ENCODE peak calls at places on chromosomes 12 and 14, in ten cellular contexts. W, G, X, D, T, S, C, J, U and V are unnamed samples.

GRCh38 chr14:32075636-32076277 is 1.3 kb upstream of the ARHGAP5 start:
- DNase-seq in C (peak), W (no peak), X (no peak), J (peak), S (no peak), U (peak), D (no peak), G (peak), T (no peak), V (no peak)

GRCh38 chr12:107130830-107131760 is 37.7 kb upstream of the CRY1 start:
- DNase-seq in G (no peak), T (no peak), D (peak), S (no peak), X (no peak), J (no peak), U (no peak), W (no peak), C (no peak), V (no peak)

GRCh38 chr14:30355431-30355913 is 203.5 kb upstream of the G2E3 start:
- DNase-seq in S (peak), U (no peak), T (no peak), C (no peak), J (no peak), X (no peak), D (peak), W (no peak), G (no peak), V (no peak)

GRCh38 chr12:132321321-132322118 is 7.9 kb downstream of the GALNT9 start:
- DNase-seq in X (no peak), G (no peak), J (no peak), W (no peak), T (no peak), D (peak), C (no peak), U (no peak), S (no peak), V (no peak)

GRCh38 chr12:54431911-54432814 is 13.1 kb upstream of the ITGA5 start:
- DNase-seq in D (peak), W (no peak), C (peak), T (no peak), U (no peak), J (peak), S (peak), G (peak), X (no peak), V (no peak)

GRCh38 chr12:106584104-106585064 is 1.6 kb downstream of the RFX4 start:
- DNase-seq in T (no peak), X (no peak), J (no peak), S (peak), G (no peak), D (no peak), C (no peak), W (no peak), U (peak), V (no peak)

GRCh38 chr12:30613119-30613830 is 82.4 kb downstream of the IPO8 start:
- DNase-seq in X (no peak), J (peak), U (no peak), W (no peak), S (no peak), C (peak), D (no peak), T (no peak), G (no peak), V (no peak)

GRCh38 chr12:25767613-25768012 is 190.9 kb upstream of the RASSF8 start:
- DNase-seq in T (no peak), D (no peak), W (no peak), U (no peak), C (peak), J (no peak), G (no peak), S (no peak), X (no peak), V (no peak)

GRCh38 chr12:82583756-82584155 is 103.0 kb upstream of the TMTC2 start:
- DNase-seq in D (no peak), G (no peak), C (no peak), X (no peak), W (no peak), U (no peak), T (no peak), J (no peak), S (no peak), V (no peak)

GRCh38 chr14:38790916-38791315 is 312.1 kb downstream of the SEC23A start:
- DNase-seq in C (no peak), X (no peak), T (no peak), S (no peak), W (no peak), D (no peak), J (no peak), G (no peak), U (no peak), V (no peak)

GRCh38 chr12:120126635-120127005 is 10.1 kb upstream of the RAB35 start:
- DNase-seq in C (peak), W (no peak), X (no peak), D (no peak), T (no peak), G (no peak), S (no peak), J (no peak), U (no peak), V (no peak)

GRCh38 chr14:91328313-91329050 is 84.0 kb upstream of the GPR68 start:
- DNase-seq in C (no peak), U (no peak), G (no peak), X (no peak), W (no peak), J (no peak), S (no peak), T (no peak), D (no peak), V (no peak)
- H3K4me3 ChIP-seq in C (no peak), U (no peak), G (no peak), X (no peak), W (no peak), J (no peak), S (no peak), T (no peak), D (no peak), V (no peak)

GRCh38 chr12:123671876-123672275 is 963 bp downstream of the TCTN2 start:
- DNase-seq in J (peak), G (no peak), X (no peak), D (no peak), C (peak), S (no peak), U (no peak), W (no peak), T (no peak), V (no peak)
- H3K4me3 ChIP-seq in J (peak), G (peak), X (no peak), D (peak), C (peak), S (peak), U (peak), W (peak), T (peak), V (no peak)

DNA sequence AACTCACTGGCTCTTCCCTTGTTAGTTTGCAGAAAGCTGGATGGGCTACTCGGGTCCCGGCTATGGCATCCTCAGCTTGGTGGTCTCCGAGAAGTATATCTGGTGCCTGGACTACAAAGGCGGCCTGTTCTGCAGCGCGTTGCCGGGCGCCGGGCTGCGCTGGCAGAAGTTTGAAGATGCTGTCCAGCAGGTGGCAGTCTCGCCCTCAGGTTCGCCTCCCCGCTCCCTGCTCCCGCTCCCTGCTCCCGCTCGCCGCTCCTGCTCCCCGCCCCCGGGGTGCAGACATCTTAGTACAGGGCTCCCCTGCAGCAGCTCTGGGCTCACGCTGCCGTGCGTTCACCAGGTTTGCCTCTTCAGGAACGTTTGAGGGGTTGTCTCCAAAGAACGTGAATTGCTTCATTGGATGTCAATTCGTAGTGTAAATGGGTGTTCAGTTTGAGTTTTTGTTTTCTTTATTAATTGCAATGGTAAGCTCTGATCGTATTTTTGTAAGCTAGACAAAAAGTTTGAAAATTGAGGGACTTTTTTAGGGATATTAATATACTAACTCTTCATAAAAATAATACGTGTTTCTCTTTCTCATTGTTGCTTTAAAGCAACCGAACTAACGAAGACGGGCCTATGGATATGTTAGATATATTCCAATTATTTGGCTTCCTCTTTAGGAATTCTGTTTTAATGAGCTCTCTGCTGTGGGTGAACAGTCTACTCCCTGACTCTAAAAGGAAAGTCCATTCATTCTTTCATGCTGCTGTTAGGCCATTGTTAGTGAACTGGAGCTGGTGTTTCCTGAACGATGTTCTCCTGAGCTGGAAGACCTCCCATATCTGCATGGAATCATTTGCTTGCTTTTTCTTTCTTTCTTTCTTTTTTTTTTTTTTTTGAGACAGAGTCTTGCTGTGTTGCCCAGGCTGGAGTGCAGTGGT is 71.3 kb downstream of the ANKRD9 start:
- DNase-seq in G (peak), W (peak), C (peak), X (peak), T (peak), J (peak), S (peak), D (peak), U (peak), V (peak)
- H3K4me3 ChIP-seq in G (peak), W (peak), C (no peak), X (no peak), T (peak), J (no peak), S (no peak), D (no peak), U (no peak), V (no peak)

GRCh38 chr12:3428631-3429030 is 62.4 kb upstream of the PRMT8 start:
- DNase-seq in X (no peak), U (no peak), D (no peak), C (no peak), W (no peak), T (no peak), S (no peak), G (no peak), J (no peak), V (no peak)
- H3K4me3 ChIP-seq in X (no peak), U (no peak), D (no peak), C (no peak), W (no peak), T (no peak), S (peak), G (no peak), J (no peak), V (no peak)

GRCh38 chr12:110468212-110469048 is at the start of the genes FAM216A and GPN3:
- DNase-seq in C (peak), D (peak), T (peak), X (peak), G (peak), W (peak), S (peak), J (peak), U (peak), V (peak)

GRCh38 chr12:110467847-110468211 is 228 bp downstream of the GPN3 start:
- DNase-seq in W (no peak), D (no peak), S (no peak), G (no peak), C (no peak), U (no peak), J (no peak), X (no peak), T (no peak), V (no peak)

GRCh38 chr12:110465024-110465423 is 3.0 kb downstream of the GPN3 start:
- DNase-seq in X (no peak), D (no peak), U (no peak), S (no peak), W (no peak), G (no peak), J (no peak), C (no peak), T (no peak), V (no peak)

DNA sequence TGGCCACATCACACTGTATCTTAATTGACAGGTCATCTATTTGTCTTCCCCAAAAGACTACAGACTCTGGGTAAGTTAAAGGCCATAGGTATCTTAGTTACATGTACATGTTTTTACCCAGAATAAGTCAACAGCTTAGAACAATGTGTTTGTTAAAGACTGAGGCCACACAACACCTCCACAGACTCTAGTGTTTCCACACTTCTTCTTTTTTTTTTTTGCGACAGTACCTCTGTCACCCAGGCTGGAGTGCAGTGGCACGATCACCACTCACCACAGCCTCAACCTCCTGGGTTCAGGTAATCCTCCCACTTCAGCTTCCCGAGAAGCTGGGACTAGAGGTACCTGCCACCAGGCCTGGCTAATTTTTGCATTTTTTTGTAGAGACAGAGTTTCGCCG is 1.3 kb downstream of the GPN3 start:
- DNase-seq in W (no peak), S (peak), X (no peak), J (no peak), T (no peak), C (no peak), G (no peak), U (no peak), D (no peak), V (no peak)
- H3K4me3 ChIP-seq in W (peak), S (peak), X (no peak), J (no peak), T (peak), C (no peak), G (peak), U (peak), D (peak), V (peak)

GRCh38 chr14:51321036-51321435 is 81.0 kb downstream of the TMX1 start:
- DNase-seq in D (no peak), S (no peak), W (no peak), J (no peak), U (no peak), G (no peak), C (no peak), X (no peak), T (no peak), V (no peak)

GRCh38 chr14:51318777-51319176 is 78.7 kb downstream of the TMX1 start:
- DNase-seq in X (no peak), J (no peak), G (no peak), S (no peak), W (no peak), U (no peak), C (no peak), T (no peak), D (no peak), V (no peak)

GRCh38 chr14:51323492-51323891 is 83.4 kb downstream of the TMX1 start:
- DNase-seq in W (no peak), D (no peak), T (no peak), S (no peak), G (no peak), C (no peak), U (no peak), J (no peak), X (no peak), V (no peak)

GRCh38 chr14:51317373-51317772 is 77.3 kb downstream of the TMX1 start:
- DNase-seq in W (no peak), D (no peak), X (no peak), U (no peak), S (no peak), J (no peak), G (no peak), C (peak), T (no peak), V (no peak)

GRCh38 chr14:51319181-51319597 is 79.1 kb downstream of the TMX1 start:
- DNase-seq in G (no peak), D (no peak), W (no peak), C (no peak), S (no peak), U (no peak), J (no peak), X (no peak), T (no peak), V (no peak)
- H3K4me3 ChIP-seq in G (no peak), D (no peak), W (no peak), C (no peak), S (no peak), U (no peak), J (no peak), X (no peak), T (no peak), V (no peak)